ENCODE peak calls at places on chromosome 4, in eight cellular contexts. J, B, M, N, F, S, Z and U are unnamed samples.

GRCh38 chr4:189613202-189613601 is 327.5 kb upstream of the FRG1 start:
- DNase-seq in F (no peak), S (no peak), Z (no peak), J (no peak), B (no peak), N (no peak), M (no peak), U (no peak)

GRCh38 chr4:185965456-185966384 is 103.2 kb upstream of the TLR3 start:
- DNase-seq in J (no peak), F (no peak), B (no peak), N (no peak), Z (no peak), M (no peak), S (peak), U (no peak)

GRCh38 chr4:146632770-146633470 is 5.8 kb upstream of the POU4F2 start:
- DNase-seq in B (no peak), M (no peak), J (no peak), F (no peak), S (no peak), N (no peak), Z (no peak), U (no peak)

GRCh38 chr4:66693694-66694093 is 851.6 kb downstream of the CENPC start:
- DNase-seq in J (no peak), M (no peak), S (peak), Z (no peak), B (no peak), F (no peak), N (no peak), U (no peak)

GRCh38 chr4:163048447-163048846 is 118.2 kb downstream of the NAF1 start:
- DNase-seq in M (no peak), B (peak), J (no peak), N (no peak), F (peak), S (peak), Z (no peak), U (peak)

GRCh38 chr4:61177361-61177760 is 22.8 kb upstream of the ADGRL3 start:
- DNase-seq in S (no peak), Z (no peak), N (no peak), F (no peak), J (no peak), M (no peak), B (no peak), U (no peak)

GRCh38 chr4:106062452-106062875 is 167.2 kb downstream of the NPNT start:
- DNase-seq in N (no peak), B (peak), J (no peak), M (peak), F (no peak), Z (no peak), S (peak), U (no peak)

GRCh38 chr4:16794816-16795445 is 103.5 kb downstream of the LDB2 start:
- DNase-seq in N (peak), S (peak), M (no peak), Z (peak), J (no peak), F (peak), B (no peak), U (peak)

GRCh38 chr4:56531823-56532222 is 26.2 kb downstream of the ARL9 start:
- DNase-seq in J (no peak), F (no peak), B (no peak), M (no peak), N (no peak), Z (no peak), S (no peak), U (no peak)

GRCh38 chr4:122700178-122700725 is 32.3 kb upstream of the BBS12 start:
- DNase-seq in N (no peak), J (no peak), F (no peak), M (no peak), Z (peak), S (peak), B (peak), U (no peak)

GRCh38 chr4:111678466-111678865 is 466.8 kb upstream of the FAM241A start:
- DNase-seq in S (peak), F (no peak), N (no peak), B (no peak), Z (no peak), M (no peak), J (no peak), U (no peak)

GRCh38 chr4:189021831-189022230 is 882.6 kb downstream of the TRIML1 start:
- DNase-seq in B (no peak), Z (no peak), S (peak), J (no peak), M (peak), N (no peak), F (no peak), U (no peak)

DNA sequence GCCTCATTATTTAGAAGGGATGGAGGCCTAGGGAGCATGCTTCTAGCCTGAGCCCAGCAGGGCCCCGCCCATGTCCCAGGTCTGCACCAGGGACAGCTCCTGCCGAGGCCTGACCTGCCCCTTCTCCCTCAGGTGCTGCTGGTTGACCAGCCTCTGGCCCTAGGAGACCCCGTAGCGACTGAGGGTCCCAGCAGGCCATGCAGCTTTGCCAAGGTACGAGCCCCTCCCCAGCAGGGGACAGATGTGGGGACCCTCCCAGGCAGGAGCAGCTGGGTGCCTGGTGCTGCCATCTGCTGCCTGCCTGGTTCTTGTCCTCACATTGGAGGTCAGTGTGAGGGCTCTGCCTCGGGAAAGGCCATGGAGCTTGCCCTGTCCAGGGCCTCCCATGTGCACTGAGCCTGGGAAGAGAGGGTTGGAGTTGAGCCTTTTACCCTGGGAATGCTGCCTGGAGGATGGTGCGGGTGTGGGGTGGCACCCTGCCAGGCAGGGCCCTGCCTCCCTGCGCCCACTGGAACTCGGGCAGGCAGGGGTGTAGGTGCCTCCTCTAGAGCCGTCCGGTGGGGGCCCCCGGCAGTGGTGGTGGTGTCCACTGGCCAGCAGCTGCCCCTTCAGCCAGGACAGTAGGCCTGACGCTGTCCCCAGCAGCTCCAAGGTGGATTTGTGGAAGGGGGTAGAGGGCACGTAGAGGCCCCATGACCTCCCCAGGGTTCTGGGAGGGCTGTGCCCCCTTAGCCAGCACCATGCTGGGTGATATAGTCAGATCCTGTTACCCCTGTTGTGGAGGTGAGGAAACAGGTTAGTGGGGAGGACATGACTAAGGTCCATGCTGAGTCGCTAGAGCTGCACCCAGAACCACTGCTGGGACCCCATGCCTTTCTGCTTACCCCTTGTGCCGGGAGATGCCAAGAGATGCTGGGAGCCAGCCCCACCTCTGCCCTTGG is 2.2 kb upstream of the MSANTD1 start:
- DNase-seq in B (no peak), Z (no peak), N (no peak), M (no peak), S (no peak), F (no peak), J (no peak), U (no peak)
- TF ChIP-seq CTCF in B (no peak), Z (no peak), N (no peak), M (no peak), S (no peak), F (peak), J (peak), U (no peak)

GRCh38 chr4:127214936-127215335 is 417.8 kb upstream of the INTU start:
- DNase-seq in F (no peak), B (no peak), N (no peak), Z (no peak), M (no peak), S (no peak), J (no peak), U (no peak)

GRCh38 chr4:127212701-127213100 is 420.1 kb upstream of the INTU start:
- DNase-seq in J (no peak), Z (no peak), S (no peak), M (no peak), N (no peak), F (no peak), B (no peak), U (no peak)

GRCh38 chr4:127211377-127212268 is 421.1 kb upstream of the INTU start:
- DNase-seq in B (no peak), M (no peak), J (no peak), F (no peak), Z (no peak), N (no peak), S (no peak), U (no peak)

GRCh38 chr4:127212269-127212580 is 420.5 kb upstream of the INTU start:
- DNase-seq in F (no peak), B (no peak), S (no peak), Z (no peak), N (no peak), J (no peak), M (no peak), U (no peak)

GRCh38 chr4:127214001-127214400 is 418.8 kb upstream of the INTU start:
- DNase-seq in N (no peak), F (no peak), J (no peak), S (no peak), M (no peak), B (no peak), Z (no peak), U (no peak)
- TF ChIP-seq CTCF in N (no peak), F (no peak), J (no peak), S (no peak), M (no peak), B (no peak), Z (no peak), U (no peak)

DNA sequence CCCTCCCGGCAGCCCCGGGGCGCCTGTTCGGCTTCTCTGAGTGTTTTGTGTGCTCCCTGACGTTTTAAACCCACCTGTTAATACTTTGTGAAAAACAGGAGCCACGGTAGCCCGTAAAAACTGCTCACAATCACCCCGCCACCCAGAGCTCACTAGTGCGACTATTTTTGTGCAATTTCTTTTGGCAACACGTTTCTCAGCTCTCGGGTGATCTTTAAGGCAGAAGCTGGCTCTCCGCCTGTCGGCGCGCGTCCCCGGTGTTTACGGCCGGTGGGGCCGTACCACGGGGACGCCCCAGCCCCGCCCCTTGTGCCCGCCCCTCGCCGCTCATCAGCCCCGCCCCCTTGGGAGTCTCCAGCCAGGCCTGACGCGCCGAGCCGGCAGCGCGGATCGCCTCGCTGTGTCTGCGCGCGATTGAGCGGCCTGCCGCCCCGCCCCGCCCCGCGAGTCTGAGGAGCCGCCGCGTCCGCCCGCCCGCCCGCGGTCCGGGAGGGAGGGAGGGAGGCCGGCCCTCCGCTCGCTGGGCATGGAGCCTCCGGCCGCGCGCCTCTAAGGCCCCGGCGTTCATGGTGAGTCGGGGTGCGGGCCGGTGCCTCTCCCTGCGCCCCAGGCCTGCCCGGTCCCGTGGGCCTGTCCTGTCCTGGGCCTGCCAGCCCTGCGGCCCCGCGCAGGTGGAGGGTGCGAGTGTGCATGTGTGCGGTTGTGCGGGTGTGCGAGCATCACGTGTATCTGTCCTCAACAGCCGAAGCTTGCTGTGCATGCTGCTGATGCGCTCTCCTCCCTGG is 56.2 kb upstream of the TADA2B start:
- DNase-seq in B (peak), N (peak), S (peak), M (peak), J (no peak), F (peak), Z (peak), U (peak)
- TF ChIP-seq CTCF in B (no peak), N (no peak), S (no peak), M (no peak), J (peak), F (no peak), Z (no peak), U (no peak)

GRCh38 chr4:85837334-85837733 is 362.4 kb downstream of the ARHGAP24 start:
- DNase-seq in M (no peak), F (no peak), S (peak), J (no peak), Z (no peak), B (no peak), N (no peak), U (no peak)
- TF ChIP-seq CTCF in M (no peak), F (no peak), S (no peak), J (no peak), Z (no peak), B (no peak), N (no peak), U (no peak)

DNA sequence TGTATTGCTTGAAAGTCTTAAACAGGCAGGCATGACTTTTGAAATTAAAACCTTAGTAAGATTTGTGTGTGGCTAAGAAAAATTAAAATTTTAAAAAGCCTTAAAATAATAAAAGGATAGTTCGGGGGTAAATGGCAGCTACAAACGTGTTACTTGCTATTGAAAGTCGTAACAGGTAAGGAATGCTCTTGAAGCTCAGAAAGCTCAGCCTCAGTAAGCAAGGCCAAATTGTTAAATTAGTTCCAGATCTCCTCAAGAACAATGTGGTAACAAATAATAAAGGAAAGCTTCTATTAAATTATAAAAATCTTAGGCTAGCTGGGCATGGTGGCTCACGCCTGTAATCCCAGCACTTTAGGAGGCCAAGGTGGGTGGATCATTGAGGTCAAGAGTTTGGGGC is 25.5 kb downstream of the PRMT9 start:
- DNase-seq in S (no peak), N (no peak), M (no peak), J (no peak), F (no peak), B (no peak), Z (no peak), U (no peak)
- TF ChIP-seq CTCF in S (no peak), N (no peak), M (no peak), J (no peak), F (no peak), B (no peak), Z (no peak), U (no peak)

DNA sequence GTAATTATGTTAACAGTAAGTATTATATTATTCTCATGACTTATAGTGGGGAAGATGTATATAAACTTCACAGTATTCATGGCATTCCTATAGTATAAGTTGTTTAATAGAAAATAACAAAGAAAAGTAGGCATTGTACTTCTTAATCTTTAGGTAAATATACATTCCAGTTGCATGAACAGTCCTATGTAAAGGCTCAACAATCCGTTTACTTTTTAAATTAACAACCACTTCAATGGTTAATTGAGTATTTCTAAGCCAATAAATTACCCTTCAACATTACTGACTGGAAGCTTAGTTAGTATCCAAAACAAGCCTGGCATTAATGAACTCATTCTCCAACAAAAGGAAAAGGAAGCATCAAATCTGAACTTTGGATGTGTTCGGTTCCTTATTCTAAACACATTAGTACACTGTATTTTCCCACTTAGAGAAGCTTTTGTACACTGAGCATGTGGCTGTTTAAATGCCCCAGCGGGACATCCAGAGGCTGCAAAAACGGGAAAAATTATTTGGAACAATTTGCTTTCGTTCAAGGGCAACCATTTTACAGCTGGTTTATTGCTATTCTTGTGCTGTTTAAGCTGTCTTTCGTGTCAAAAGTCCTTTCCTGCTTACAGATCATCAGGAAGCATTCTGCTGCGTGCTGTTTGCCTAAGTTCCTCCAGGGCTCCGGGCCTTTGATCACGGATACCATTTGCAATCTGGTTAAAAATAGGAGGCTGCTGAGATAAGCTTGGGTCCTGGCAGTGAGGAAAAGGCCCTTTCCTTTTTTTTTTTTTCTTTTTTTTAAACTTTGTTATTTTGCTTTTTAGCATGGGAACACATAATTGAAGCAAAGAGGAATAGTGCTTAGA is 460.3 kb downstream of the SPRY1 start:
- DNase-seq in M (no peak), N (no peak), S (peak), F (no peak), B (no peak), J (no peak), Z (peak), U (peak)
- TF ChIP-seq CTCF in M (peak), N (peak), S (peak), F (no peak), B (no peak), J (peak), Z (no peak), U (peak)

DNA sequence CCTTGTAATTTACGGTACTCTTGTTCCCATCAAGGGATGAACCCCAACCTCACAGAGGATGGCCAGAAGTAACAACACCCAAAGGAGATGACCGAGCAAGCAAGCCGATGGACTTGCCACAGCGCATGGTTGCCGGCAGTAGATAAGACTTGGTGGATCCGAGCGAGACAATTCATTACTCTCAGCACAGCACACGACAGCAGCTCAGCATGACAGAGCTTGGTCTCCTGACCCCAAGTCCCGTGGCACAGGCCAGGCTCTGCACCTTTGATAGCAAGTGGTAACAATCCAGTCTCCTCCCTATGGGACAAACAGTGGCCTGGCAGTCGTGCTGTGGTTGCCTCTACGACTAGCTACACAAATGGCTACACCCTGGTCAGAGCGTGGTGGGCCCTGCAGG is 26.3 kb downstream of the RWDD4 start:
- DNase-seq in S (no peak), N (no peak), Z (no peak), B (no peak), J (no peak), F (no peak), M (no peak), U (no peak)
- TF ChIP-seq CTCF in S (no peak), N (no peak), Z (no peak), B (no peak), J (no peak), F (no peak), M (no peak), U (no peak)

GRCh38 chr4:24141836-24142235 is 252.0 kb upstream of the PPARGC1A start:
- DNase-seq in N (no peak), S (no peak), F (no peak), M (no peak), B (no peak), J (no peak), Z (no peak), U (no peak)
- TF ChIP-seq CTCF in N (no peak), S (no peak), F (no peak), M (no peak), B (no peak), J (no peak), Z (no peak), U (no peak)